ENCODE peak calls at places on chromosomes 1 and 21, in nine cellular contexts. J is pons, B is KG1, X is spleen, I is stromal cell of bone marrow, D is esophagus muscularis mucosa, A is tibial artery, V is iPS-NIHi11, U is body of pancreas. T is an unnamed sample.

GRCh38 chr1:42913426-42914091 is 45.1 kb downstream of the SLC2A1 start:
- DNase-seq in J (peak; percentile 82), B (peak; percentile 31), X (no peak), I (peak; percentile 62), D (no peak), A (no peak), V (peak; percentile 78), U (peak; percentile 84), T (peak; percentile 61)

GRCh38 chr1:183622884-183623785 is 12.4 kb downstream of the ARPC5 start:
- DNase-seq in J (peak; percentile 85), B (no peak), X (no peak), I (no peak), D (no peak), A (no peak), V (peak; percentile 57), U (peak; percentile 66), T (no peak)

GRCh38 chr1:49765034-49765433 is 258.7 kb downstream of the AGBL4 start:
- DNase-seq in J (no peak), B (no peak), X (no peak), I (no peak), D (no peak), A (no peak), V (no peak), U (peak; percentile 76), T (no peak)

GRCh38 chr1:169312084-169312954 is 55.3 kb downstream of the NME7 start:
- DNase-seq in J (no peak), B (peak; percentile 54), X (no peak), I (peak; percentile 95), D (no peak), A (no peak), V (no peak), U (peak; percentile 3), T (peak; percentile 81)

GRCh38 chr1:20401405-20402010 is 84.5 kb downstream of the CAMK2N1 start:
- DNase-seq in J (no peak), B (no peak), X (no peak), I (no peak), D (no peak), A (no peak), V (no peak), U (no peak), T (no peak)

GRCh38 chr1:53349369-53349705 is 21.5 kb upstream of the LRP8 start:
- DNase-seq in J (no peak), B (no peak), X (peak; percentile 38), I (no peak), D (peak; percentile 85), A (peak; percentile 50), V (no peak), U (no peak), T (no peak)

GRCh38 chr1:107323765-107324164 is 182.9 kb downstream of the NTNG1 start:
- DNase-seq in J (no peak), B (no peak), X (no peak), I (no peak), D (no peak), A (no peak), V (no peak), U (no peak), T (no peak)

GRCh38 chr1:67590329-67590728 is 94.7 kb upstream of the GADD45A start:
- DNase-seq in J (peak; percentile 22), B (no peak), X (no peak), I (no peak), D (no peak), A (peak; percentile 85), V (peak; percentile 14), U (no peak), T (no peak)

GRCh38 chr21:41406340-41406739 is 19.7 kb upstream of the MX1 start:
- DNase-seq in J (no peak), B (no peak), X (no peak), I (no peak), D (no peak), A (peak; percentile 28), V (no peak), U (no peak), T (no peak)

GRCh38 chr1:226882631-226883409 is 12.4 kb downstream of the PSEN2 start:
- DNase-seq in J (peak; percentile 49), B (no peak), X (peak; percentile 72), I (no peak), D (no peak), A (peak; percentile 32), V (no peak), U (no peak), T (no peak)

GRCh38 chr1:115670476-115671175 is 28.9 kb downstream of the VANGL1 start:
- DNase-seq in J (no peak), B (no peak), X (no peak), I (no peak), D (no peak), A (no peak), V (no peak), U (peak; percentile 63), T (no peak)

GRCh38 chr1:228810855-228811654 is 75.8 kb downstream of the RHOU start:
- DNase-seq in J (peak; percentile 68), B (no peak), X (no peak), I (no peak), D (peak; percentile 81), A (no peak), V (no peak), U (no peak), T (no peak)

GRCh38 chr1:213988639-213989070 is 882 bp downstream of the PROX1 start:
- DNase-seq in J (no peak), B (no peak), X (no peak), I (no peak), D (no peak), A (no peak), V (no peak), U (peak; percentile 40), T (no peak)

GRCh38 chr1:204088596-204088995 is 15.7 kb downstream of the SOX13 start:
- DNase-seq in J (no peak), B (no peak), X (no peak), I (no peak), D (no peak), A (no peak), V (no peak), U (no peak), T (no peak)

GRCh38 chr1:154179951-154180687 is 11.8 kb downstream of the TPM3 start:
- DNase-seq in J (no peak), B (peak; percentile 54), X (peak; percentile 78), I (no peak), D (no peak), A (no peak), V (peak; percentile 29), U (peak; percentile 40), T (no peak)

GRCh38 chr21:37073417-37074194 is 552 bp downstream of the TTC3 start:
- DNase-seq in J (peak; percentile 67), B (no peak), X (peak; percentile 94), I (no peak), D (no peak), A (peak; percentile 83), V (peak; percentile 11), U (peak; percentile 56), T (peak; percentile 6)

GRCh38 chr1:167186198-167186750 is 34.4 kb upstream of the POU2F1 start:
- DNase-seq in J (peak; percentile 71), B (no peak), X (no peak), I (no peak), D (no peak), A (no peak), V (no peak), U (no peak), T (no peak)

GRCh38 chr1:2433936-2434335 is 21.6 kb upstream of the PEX10 start:
- DNase-seq in J (no peak), B (no peak), X (no peak), I (no peak), D (no peak), A (no peak), V (no peak), U (no peak), T (no peak)

GRCh38 chr1:244456586-244456985 is 4.5 kb upstream of the CATSPERE start:
- DNase-seq in J (no peak), B (no peak), X (no peak), I (no peak), D (no peak), A (no peak), V (no peak), U (no peak), T (no peak)

GRCh38 chr1:174535207-174535606 is 87.4 kb downstream of the GPR52 start:
- DNase-seq in J (no peak), B (no peak), X (no peak), I (no peak), D (no peak), A (no peak), V (no peak), U (no peak), T (no peak)

GRCh38 chr21:37607081-37607480 is 240.5 kb downstream of the DYRK1A start:
- DNase-seq in J (no peak), B (no peak), X (no peak), I (no peak), D (no peak), A (no peak), V (no peak), U (no peak), T (no peak)

GRCh38 chr1:92577251-92577895 is 90.6 kb upstream of the GFI1 start:
- DNase-seq in J (no peak), B (no peak), X (no peak), I (peak; percentile 36), D (no peak), A (no peak), V (no peak), U (no peak), T (peak; percentile 16)

GRCh38 chr1:109932679-109933078 is 22.0 kb downstream of the CSF1 start:
- DNase-seq in J (no peak), B (no peak), X (no peak), I (no peak), D (no peak), A (no peak), V (no peak), U (no peak), T (no peak)

GRCh38 chr1:55375617-55376258 is 160.6 kb upstream of the USP24 start:
- DNase-seq in J (peak; percentile 78), B (peak; percentile 24), X (no peak), I (no peak), D (peak; percentile 84), A (no peak), V (peak; percentile 73), U (peak; percentile 47), T (no peak)

GRCh38 chr1:119531606-119532323 is 24.8 kb downstream of the HSD3B1 start:
- DNase-seq in J (no peak), B (no peak), X (no peak), I (peak; percentile 6), D (no peak), A (no peak), V (no peak), U (no peak), T (peak; percentile 17)

GRCh38 chr1:54826226-54826816 is 25.2 kb upstream of the TTC22 start:
- DNase-seq in J (no peak), B (no peak), X (no peak), I (no peak), D (peak; percentile 37), A (peak; percentile 35), V (no peak), U (no peak), T (no peak)

GRCh38 chr1:67052741-67053534 is 1.0 kb downstream of the SLC35D1 start:
- DNase-seq in J (peak; percentile 71), B (peak; percentile 26), X (peak; percentile 79), I (no peak), D (no peak), A (no peak), V (peak; percentile 44), U (peak; percentile 28), T (peak; percentile 15)

GRCh38 chr1:201536542-201536941 is 2.4 kb upstream of the NAV1 start:
- DNase-seq in J (no peak), B (no peak), X (no peak), I (peak; percentile 93), D (no peak), A (peak; percentile 88), V (no peak), U (no peak), T (peak; percentile 83)

GRCh38 chr21:33169360-33169759 is 60.4 kb upstream of the IFNAR2 start:
- DNase-seq in J (no peak), B (no peak), X (no peak), I (no peak), D (no peak), A (no peak), V (no peak), U (no peak), T (no peak)

GRCh38 chr1:204350857-204351573 is 8.7 kb downstream of the PLEKHA6 start:
- DNase-seq in J (peak; percentile 89), B (no peak), X (peak; percentile 79), I (no peak), D (no peak), A (peak; percentile 88), V (peak; percentile 95), U (peak; percentile 70), T (peak; percentile 36)

GRCh38 chr1:237152506-237153335 is 110.7 kb downstream of the RYR2 start:
- DNase-seq in J (no peak), B (no peak), X (no peak), I (no peak), D (no peak), A (no peak), V (no peak), U (no peak), T (no peak)

T was measured in GM04504.